ENCODE peak calls at places on chromosomes 2 and 18, in ten cellular contexts. One of them, this sample, is unnamed.

GRCh38 chr18:29651121-29651675 is 1391.3 kb downstream of the DSC3 start:
- DNase-seq in upper lobe of right lung: no peak
- DNase-seq in naive thymus-derived CD8-positive, alpha-beta T cell: no peak
- DNase-seq in nucleus accumbens: no peak
- DNase-seq in astrocyte of the spinal cord: peak; percentile 48
- DNase-seq in bronchial epithelial cell: peak; percentile 89
- DNase-seq in mucosa of descending colon: no peak
- DNase-seq in EH: peak; percentile 66
- DNase-seq in fibroblast of lung: peak; percentile 72
- DNase-seq in H7: no peak
- DNase-seq in this sample: no peak

GRCh38 chr2:225091336-225091735 is 49.1 kb upstream of the DOCK10 start:
- DNase-seq in upper lobe of right lung: no peak
- DNase-seq in naive thymus-derived CD8-positive, alpha-beta T cell: no peak
- DNase-seq in nucleus accumbens: no peak
- DNase-seq in astrocyte of the spinal cord: peak; percentile 92
- DNase-seq in bronchial epithelial cell: peak; percentile 97
- DNase-seq in mucosa of descending colon: no peak
- DNase-seq in EH: peak; percentile 97
- DNase-seq in fibroblast of lung: peak; percentile 98
- DNase-seq in H7: no peak
- DNase-seq in this sample: no peak

GRCh38 chr2:190858817-190859216 is 21.8 kb upstream of the GLS start:
- DNase-seq in upper lobe of right lung: no peak
- DNase-seq in naive thymus-derived CD8-positive, alpha-beta T cell: no peak
- DNase-seq in nucleus accumbens: no peak
- DNase-seq in astrocyte of the spinal cord: peak; percentile 85
- DNase-seq in bronchial epithelial cell: no peak
- DNase-seq in mucosa of descending colon: no peak
- DNase-seq in EH: peak; percentile 91
- DNase-seq in fibroblast of lung: peak; percentile 94
- DNase-seq in H7: no peak
- DNase-seq in this sample: no peak

GRCh38 chr2:169818241-169818640 is 6.5 kb downstream of the METTL5 start:
- DNase-seq in upper lobe of right lung: no peak
- DNase-seq in naive thymus-derived CD8-positive, alpha-beta T cell: no peak
- DNase-seq in nucleus accumbens: no peak
- DNase-seq in astrocyte of the spinal cord: no peak
- DNase-seq in bronchial epithelial cell: peak; percentile 72
- DNase-seq in mucosa of descending colon: no peak
- DNase-seq in EH: no peak
- DNase-seq in fibroblast of lung: peak; percentile 1
- DNase-seq in H7: no peak
- DNase-seq in this sample: no peak

GRCh38 chr2:24124003-24124585 is 825 bp downstream of the FAM228B start:
- DNase-seq in upper lobe of right lung: no peak
- DNase-seq in naive thymus-derived CD8-positive, alpha-beta T cell: no peak
- DNase-seq in nucleus accumbens: no peak
- DNase-seq in astrocyte of the spinal cord: peak; percentile 62
- DNase-seq in bronchial epithelial cell: no peak
- DNase-seq in mucosa of descending colon: no peak
- DNase-seq in EH: peak; percentile 49
- DNase-seq in fibroblast of lung: peak; percentile 59
- DNase-seq in H7: no peak
- DNase-seq in this sample: no peak

GRCh38 chr2:178553047-178553446 is 72.8 kb downstream of the PLEKHA3 start:
- DNase-seq in upper lobe of right lung: no peak
- DNase-seq in naive thymus-derived CD8-positive, alpha-beta T cell: no peak
- DNase-seq in nucleus accumbens: no peak
- DNase-seq in astrocyte of the spinal cord: peak; percentile 83
- DNase-seq in bronchial epithelial cell: peak; percentile 94
- DNase-seq in mucosa of descending colon: no peak
- DNase-seq in EH: peak; percentile 91
- DNase-seq in fibroblast of lung: peak; percentile 89
- DNase-seq in H7: no peak
- DNase-seq in this sample: no peak

GRCh38 chr2:7508220-7508943 is 591.2 kb downstream of the RNF144A start:
- DNase-seq in upper lobe of right lung: no peak
- DNase-seq in naive thymus-derived CD8-positive, alpha-beta T cell: no peak
- DNase-seq in nucleus accumbens: no peak
- DNase-seq in astrocyte of the spinal cord: no peak
- DNase-seq in bronchial epithelial cell: no peak
- DNase-seq in mucosa of descending colon: no peak
- DNase-seq in EH: no peak
- DNase-seq in fibroblast of lung: no peak
- DNase-seq in H7: no peak
- DNase-seq in this sample: no peak

GRCh38 chr2:242017086-242017485 is 147.6 kb downstream of the RTP5 start:
- DNase-seq in upper lobe of right lung: peak; percentile 23
- DNase-seq in naive thymus-derived CD8-positive, alpha-beta T cell: no peak
- DNase-seq in nucleus accumbens: no peak
- DNase-seq in astrocyte of the spinal cord: no peak
- DNase-seq in bronchial epithelial cell: no peak
- DNase-seq in mucosa of descending colon: no peak
- DNase-seq in EH: no peak
- DNase-seq in fibroblast of lung: no peak
- DNase-seq in H7: no peak
- DNase-seq in this sample: no peak

GRCh38 chr2:24269270-24269669 is 91.1 kb downstream of the ITSN2 start:
- DNase-seq in upper lobe of right lung: no peak
- DNase-seq in naive thymus-derived CD8-positive, alpha-beta T cell: no peak
- DNase-seq in nucleus accumbens: no peak
- DNase-seq in astrocyte of the spinal cord: no peak
- DNase-seq in bronchial epithelial cell: peak; percentile 92
- DNase-seq in mucosa of descending colon: no peak
- DNase-seq in EH: peak; percentile 61
- DNase-seq in fibroblast of lung: peak; percentile 16
- DNase-seq in H7: no peak
- DNase-seq in this sample: no peak

GRCh38 chr2:229714080-229714735 is at the start of gene DNER:
- DNase-seq in upper lobe of right lung: no peak
- DNase-seq in naive thymus-derived CD8-positive, alpha-beta T cell: peak; percentile 26
- DNase-seq in nucleus accumbens: peak; percentile 84
- DNase-seq in astrocyte of the spinal cord: no peak
- DNase-seq in bronchial epithelial cell: no peak
- DNase-seq in mucosa of descending colon: peak; percentile 39
- DNase-seq in EH: peak; percentile 23
- DNase-seq in fibroblast of lung: no peak
- DNase-seq in H7: peak; percentile 95
- DNase-seq in this sample: peak; percentile 73

GRCh38 chr2:42100696-42101585 is 53.1 kb downstream of the PKDCC start:
- DNase-seq in upper lobe of right lung: peak; percentile 85
- DNase-seq in naive thymus-derived CD8-positive, alpha-beta T cell: peak; percentile 62
- DNase-seq in nucleus accumbens: peak; percentile 61
- DNase-seq in astrocyte of the spinal cord: peak; percentile 86
- DNase-seq in bronchial epithelial cell: no peak
- DNase-seq in mucosa of descending colon: peak; percentile 71
- DNase-seq in EH: peak; percentile 87
- DNase-seq in fibroblast of lung: peak; percentile 88
- DNase-seq in H7: peak; percentile 84
- DNase-seq in this sample: no peak

GRCh38 chr2:84970956-84971798 is at the start of gene KCMF1:
- DNase-seq in upper lobe of right lung: peak; percentile 93
- DNase-seq in naive thymus-derived CD8-positive, alpha-beta T cell: peak; percentile 62
- DNase-seq in nucleus accumbens: peak; percentile 76
- DNase-seq in astrocyte of the spinal cord: peak; percentile 68
- DNase-seq in bronchial epithelial cell: peak; percentile 48
- DNase-seq in mucosa of descending colon: peak; percentile 70
- DNase-seq in EH: peak; percentile 81
- DNase-seq in fibroblast of lung: peak; percentile 67
- DNase-seq in H7: peak; percentile 95
- DNase-seq in this sample: peak; percentile 65

GRCh38 chr2:180520816-180521595 is 459.4 kb upstream of the UBE2E3 start:
- DNase-seq in upper lobe of right lung: no peak
- DNase-seq in naive thymus-derived CD8-positive, alpha-beta T cell: no peak
- DNase-seq in nucleus accumbens: no peak
- DNase-seq in astrocyte of the spinal cord: peak; percentile 17
- DNase-seq in bronchial epithelial cell: peak; percentile 97
- DNase-seq in mucosa of descending colon: no peak
- DNase-seq in EH: peak; percentile 69
- DNase-seq in fibroblast of lung: peak; percentile 54
- DNase-seq in H7: no peak
- DNase-seq in this sample: no peak

GRCh38 chr2:106996136-106996769 is 110.3 kb upstream of the ST6GAL2 start:
- DNase-seq in upper lobe of right lung: no peak
- DNase-seq in naive thymus-derived CD8-positive, alpha-beta T cell: no peak
- DNase-seq in nucleus accumbens: no peak
- DNase-seq in astrocyte of the spinal cord: no peak
- DNase-seq in bronchial epithelial cell: no peak
- DNase-seq in mucosa of descending colon: peak; percentile 3
- DNase-seq in EH: no peak
- DNase-seq in fibroblast of lung: no peak
- DNase-seq in H7: no peak
- DNase-seq in this sample: peak; percentile 5

GRCh38 chr2:231642631-231643493 is 50.2 kb downstream of the TEX44 start:
- DNase-seq in upper lobe of right lung: peak; percentile 84
- DNase-seq in naive thymus-derived CD8-positive, alpha-beta T cell: no peak
- DNase-seq in nucleus accumbens: no peak
- DNase-seq in astrocyte of the spinal cord: peak; percentile 96
- DNase-seq in bronchial epithelial cell: peak; percentile 99
- DNase-seq in mucosa of descending colon: peak; percentile 92
- DNase-seq in EH: peak; percentile 98
- DNase-seq in fibroblast of lung: peak; percentile 96
- DNase-seq in H7: peak; percentile 68
- DNase-seq in this sample: no peak

GRCh38 chr2:229273384-229274338 is 2.6 kb upstream of the PID1 start:
- DNase-seq in upper lobe of right lung: peak; percentile 74
- DNase-seq in naive thymus-derived CD8-positive, alpha-beta T cell: no peak
- DNase-seq in nucleus accumbens: peak; percentile 38
- DNase-seq in astrocyte of the spinal cord: peak; percentile 86
- DNase-seq in bronchial epithelial cell: peak; percentile 79
- DNase-seq in mucosa of descending colon: peak; percentile 90
- DNase-seq in EH: peak; percentile 86
- DNase-seq in fibroblast of lung: peak; percentile 82
- DNase-seq in H7: peak; percentile 81
- DNase-seq in this sample: peak; percentile 78

GRCh38 chr2:96113367-96113677 is 3.0 kb downstream of the ADRA2B start:
- DNase-seq in upper lobe of right lung: no peak
- DNase-seq in naive thymus-derived CD8-positive, alpha-beta T cell: peak; percentile 5
- DNase-seq in nucleus accumbens: no peak
- DNase-seq in astrocyte of the spinal cord: no peak
- DNase-seq in bronchial epithelial cell: no peak
- DNase-seq in mucosa of descending colon: no peak
- DNase-seq in EH: no peak
- DNase-seq in fibroblast of lung: no peak
- DNase-seq in H7: peak; percentile 87
- DNase-seq in this sample: no peak

GRCh38 chr2:3461781-3462492 is 57.4 kb downstream of the ADI1 start:
- DNase-seq in upper lobe of right lung: no peak
- DNase-seq in naive thymus-derived CD8-positive, alpha-beta T cell: no peak
- DNase-seq in nucleus accumbens: no peak
- DNase-seq in astrocyte of the spinal cord: peak; percentile 70
- DNase-seq in bronchial epithelial cell: peak; percentile 55
- DNase-seq in mucosa of descending colon: peak; percentile 67
- DNase-seq in EH: peak; percentile 64
- DNase-seq in fibroblast of lung: peak; percentile 30
- DNase-seq in H7: peak; percentile 84
- DNase-seq in this sample: peak; percentile 70

GRCh38 chr18:49045585-49045984 is 94.8 kb upstream of the SMAD7 start:
- DNase-seq in upper lobe of right lung: no peak
- DNase-seq in naive thymus-derived CD8-positive, alpha-beta T cell: no peak
- DNase-seq in nucleus accumbens: no peak
- DNase-seq in astrocyte of the spinal cord: no peak
- DNase-seq in bronchial epithelial cell: no peak
- DNase-seq in mucosa of descending colon: no peak
- DNase-seq in EH: no peak
- DNase-seq in fibroblast of lung: no peak
- DNase-seq in H7: peak; percentile 65
- DNase-seq in this sample: no peak

This sample was measured in midbrain.